ENCODE peak calls at places on chromosomes 3 and 15, in four cellular contexts. Q is body of pancreas, V is spleen, E is sigmoid colon. Y is an unnamed sample.

GRCh38 chr15:65903296-65904073 is 34.2 kb downstream of the RAB11A start:
- DNase-seq in Q (no peak), V (no peak), E (no peak), Y (no peak)

GRCh38 chr3:126345641-126346460 is 11.4 kb downstream of the KLF15 start:
- DNase-seq in Q (no peak), E (peak), V (peak), Y (no peak)

GRCh38 chr15:74716647-74717046 is 8.7 kb downstream of the CYP1A1 start:
- DNase-seq in V (no peak), Q (no peak), E (no peak), Y (peak)

GRCh38 chr15:21261965-21262850 is 178.1 kb downstream of the POTEB3 start:
- DNase-seq in V (peak), Q (no peak), E (peak), Y (no peak)

GRCh38 chr3:134328147-134328591 is 46.1 kb downstream of the AMOTL2 start:
- DNase-seq in E (peak), V (no peak), Q (no peak), Y (peak)

GRCh38 chr3:50340404-50341329 is at the start of gene RASSF1:
- DNase-seq in Q (no peak), E (peak), V (peak), Y (peak)

GRCh38 chr3:117735481-117736101 is 1026.0 kb downstream of the TUSC7 start:
- DNase-seq in Q (no peak), E (no peak), V (no peak), Y (no peak)

GRCh38 chr3:151263126-151263525 is 15.2 kb downstream of the P2RY14 start:
- DNase-seq in Q (no peak), E (no peak), V (no peak), Y (no peak)

GRCh38 chr3:56467108-56467507 is 1.2 kb downstream of the ERC2 start:
- DNase-seq in Q (peak), E (no peak), V (no peak), Y (no peak)

GRCh38 chr15:73909616-73910015 is 16.6 kb upstream of the LOXL1 start:
- DNase-seq in V (peak), E (no peak), Q (no peak), Y (no peak)

GRCh38 chr3:120498947-120499346 is 48.2 kb upstream of the FSTL1 start:
- DNase-seq in Q (no peak), E (peak), V (no peak), Y (no peak)

GRCh38 chr15:26771168-26771916 is 1.5 kb downstream of the GABRB3 start:
- DNase-seq in E (no peak), V (no peak), Q (peak), Y (no peak)

GRCh38 chr3:168047190-168047795 is 48.4 kb downstream of the GOLIM4 start:
- DNase-seq in E (no peak), V (no peak), Q (no peak), Y (peak)

GRCh38 chr3:183160616-183161015 is 1.9 kb downstream of the LAMP3 start:
- DNase-seq in Q (no peak), V (no peak), E (no peak), Y (no peak)

GRCh38 chr15:59993950-59994401 is 10.1 kb upstream of the FOXB1 start:
- DNase-seq in E (no peak), V (no peak), Q (no peak), Y (peak)

GRCh38 chr3:130644600-130645232 is 101.9 kb downstream of the PIK3R4 start:
- DNase-seq in E (no peak), V (no peak), Q (no peak), Y (no peak)

GRCh38 chr3:192629429-192629828 is 97.9 kb downstream of the FGF12 start:
- DNase-seq in E (no peak), Q (no peak), V (no peak), Y (no peak)

GRCh38 chr15:48433226-48433886 is 102.1 kb downstream of the DUT start:
- DNase-seq in E (no peak), Q (no peak), V (no peak), Y (no peak)

GRCh38 chr15:48976444-48977088 is 12.8 kb upstream of the SHC4 start:
- DNase-seq in V (no peak), E (no peak), Q (no peak), Y (no peak)

GRCh38 chr3:125462722-125463299 is 57.2 kb downstream of the SNX4 start:
- DNase-seq in Q (no peak), V (no peak), E (no peak), Y (no peak)

GRCh38 chr3:34239287-34239686 is 440.9 kb downstream of the PDCD6IP start:
- DNase-seq in V (no peak), Q (no peak), E (no peak), Y (no peak)

GRCh38 chr3:160613661-160614060 is 48.3 kb upstream of the KPNA4 start:
- DNase-seq in Q (no peak), V (no peak), E (no peak), Y (no peak)

GRCh38 chr15:90033448-90033847 is 32.3 kb downstream of the ZNF710 start:
- DNase-seq in V (peak), Q (no peak), E (peak), Y (no peak)

GRCh38 chr15:38671675-38672141 is 107.1 kb upstream of the RASGRP1 start:
- DNase-seq in Q (no peak), E (no peak), V (no peak), Y (no peak)

GRCh38 chr3:60708191-60708975 is 542.9 kb downstream of the FHIT start:
- DNase-seq in Q (no peak), V (no peak), E (no peak), Y (no peak)

GRCh38 chr15:47505712-47506542 is 211.4 kb upstream of the SEMA6D start:
- DNase-seq in Q (no peak), V (no peak), E (no peak), Y (no peak)

GRCh38 chr3:12433823-12434222 is 50.5 kb upstream of the TSEN2 start:
- DNase-seq in V (no peak), Q (no peak), E (no peak), Y (no peak)

GRCh38 chr3:195025881-195026200 is 245.1 kb downstream of the XXYLT1 start:
- DNase-seq in V (no peak), E (peak), Q (no peak), Y (no peak)

GRCh38 chr3:40920041-40920440 is 279.3 kb upstream of the CTNNB1 start:
- DNase-seq in V (no peak), Q (no peak), E (no peak), Y (peak)

GRCh38 chr3:42066516-42067181 is 24.5 kb upstream of the TRAK1 start:
- DNase-seq in V (peak), E (no peak), Q (no peak), Y (no peak)

GRCh38 chr15:87365221-87365620 is 891.3 kb downstream of the NTRK3 start:
- DNase-seq in Q (no peak), V (no peak), E (no peak), Y (no peak)

GRCh38 chr3:139940622-139941021 is 5.6 kb downstream of the CLSTN2 start:
- DNase-seq in V (no peak), E (no peak), Q (no peak), Y (no peak)

GRCh38 chr15:38344351-38344750 is 91.7 kb downstream of the SPRED1 start:
- DNase-seq in Q (no peak), E (no peak), V (no peak), Y (no peak)

GRCh38 chr3:168952551-168952950 is 711.0 kb downstream of the MECOM start:
- DNase-seq in V (no peak), E (no peak), Q (no peak), Y (peak)

DNA sequence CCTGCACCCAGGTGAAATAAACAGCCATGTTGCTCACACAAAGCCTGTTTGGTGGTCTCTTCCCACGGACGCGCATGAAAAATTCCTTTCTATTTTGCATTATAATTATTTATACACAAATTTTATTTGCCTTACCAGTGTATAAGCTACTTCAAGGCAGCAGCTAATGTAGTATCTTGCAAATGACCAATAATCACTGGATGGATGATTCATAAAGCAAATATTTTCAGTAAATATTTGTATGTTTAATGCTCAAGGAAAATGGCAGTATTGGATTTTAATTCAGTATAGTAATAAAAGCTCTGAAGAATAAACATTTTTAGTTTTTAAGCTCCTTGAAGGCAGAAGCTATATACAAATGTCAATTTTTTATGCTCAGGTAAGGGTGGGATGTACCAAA is 158.7 kb upstream of the NANOGP8 start:
- DNase-seq in E (no peak), V (no peak), Q (no peak), Y (no peak)
- TF ChIP-seq CTCF in E (no peak), V (no peak), Q (no peak), Y (no peak)

DNA sequence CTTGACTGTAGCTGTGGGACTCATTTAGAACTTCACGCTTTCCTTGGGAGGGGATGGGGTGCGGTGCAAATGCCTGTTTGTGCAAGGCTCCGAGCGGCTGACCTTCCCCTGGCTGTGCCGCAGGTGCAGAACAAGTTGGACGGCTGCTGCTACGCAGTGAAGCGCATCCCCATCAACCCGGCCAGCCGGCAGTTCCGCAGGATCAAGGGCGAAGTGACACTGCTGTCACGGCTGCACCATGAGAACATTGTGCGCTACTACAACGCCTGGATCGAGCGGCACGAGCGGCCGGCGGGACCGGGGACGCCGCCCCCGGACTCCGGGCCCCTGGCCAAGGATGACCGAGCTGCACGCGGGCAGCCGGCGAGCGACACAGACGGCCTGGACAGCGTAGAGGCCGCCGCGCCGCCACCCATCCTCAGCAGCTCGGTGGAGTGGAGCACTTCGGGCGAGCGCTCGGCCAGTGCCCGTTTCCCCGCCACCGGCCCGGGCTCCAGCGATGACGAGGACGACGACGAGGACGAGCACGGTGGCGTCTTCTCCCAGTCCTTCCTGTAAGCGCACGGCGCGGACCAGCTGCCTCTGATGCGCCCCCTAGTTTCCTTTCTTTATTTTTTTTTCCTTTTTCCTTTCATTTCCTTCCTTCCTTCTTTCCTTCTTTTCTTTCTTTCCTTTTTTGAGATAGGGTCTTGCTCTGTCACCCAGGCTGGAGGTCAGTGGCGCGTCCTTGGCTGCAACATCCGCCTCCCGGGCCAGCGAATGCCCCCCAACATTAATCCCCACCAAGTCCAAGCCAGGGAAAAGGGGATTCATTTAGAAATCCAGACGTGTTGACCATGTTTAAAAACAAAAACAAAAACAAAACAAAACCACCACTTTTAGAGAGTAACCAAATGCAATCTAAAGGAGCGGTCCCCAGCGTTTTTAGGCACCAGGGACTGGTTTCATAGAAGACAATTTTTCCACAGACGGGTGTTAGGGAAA is 42.7 kb downstream of the EIF2AK4 start:
- DNase-seq in Q (peak), V (peak), E (peak), Y (no peak)
- TF ChIP-seq POLR2A in Q (peak), V (no peak), E (no peak), Y (no peak)

GRCh38 chr15:78947506-78947905 is 2.7 kb upstream of the CTSH start:
- DNase-seq in E (no peak), V (no peak), Q (no peak), Y (no peak)

GRCh38 chr15:78951841-78952238 is 7.0 kb upstream of the CTSH start:
- DNase-seq in E (no peak), V (no peak), Q (peak), Y (no peak)

GRCh38 chr15:78949461-78949860 is 4.6 kb upstream of the CTSH start:
- DNase-seq in V (no peak), E (no peak), Q (no peak), Y (no peak)

GRCh38 chr15:78950343-78950742 is 5.5 kb upstream of the CTSH start:
- DNase-seq in E (no peak), Q (no peak), V (no peak), Y (no peak)

GRCh38 chr15:78950906-78951840 is 6.3 kb upstream of the CTSH start:
- DNase-seq in Q (no peak), V (no peak), E (no peak), Y (no peak)
- TF ChIP-seq CTCF in Q (no peak), V (no peak), E (no peak), Y (no peak)

GRCh38 chr3:197750396-197750831 is 731 bp downstream of the FYTTD1 start:
- DNase-seq in E (peak), Q (peak), V (peak), Y (peak)
- TF ChIP-seq POLR2A in E (no peak), Q (peak), V (peak), Y (no peak)

GRCh38 chr3:112990672-112991602 is at the start of gene GTPBP8:
- DNase-seq in V (peak), E (peak), Q (peak), Y (peak)
- TF ChIP-seq CTCF in V (peak), E (no peak), Q (no peak), Y (no peak)

GRCh38 chr15:84748274-84749110 is at the start of gene ZNF592:
- DNase-seq in V (peak), Q (peak), E (peak), Y (peak)

GRCh38 chr15:84750583-84751092 is 2.2 kb downstream of the ZNF592 start:
- DNase-seq in V (no peak), Q (no peak), E (no peak), Y (peak)

GRCh38 chr15:84752195-84752594 is 3.8 kb downstream of the ZNF592 start:
- DNase-seq in V (no peak), E (no peak), Q (no peak), Y (no peak)

GRCh38 chr15:84749111-84749991 is 959 bp downstream of the ZNF592 start:
- DNase-seq in E (peak), Q (peak), V (peak), Y (peak)

GRCh38 chr15:84747423-84748273 is 744 bp upstream of the ZNF592 start:
- DNase-seq in V (peak), Q (peak), E (peak), Y (peak)
- TF ChIP-seq POLR2A in V (peak), Q (peak), E (peak), Y (no peak)

GRCh38 chr3:146650691-146651090 is 45.5 kb upstream of the PLSCR5 start:
- DNase-seq in E (no peak), Q (no peak), V (no peak), Y (no peak)
- TF ChIP-seq CTCF in E (no peak), Q (no peak), V (no peak), Y (no peak)

DNA sequence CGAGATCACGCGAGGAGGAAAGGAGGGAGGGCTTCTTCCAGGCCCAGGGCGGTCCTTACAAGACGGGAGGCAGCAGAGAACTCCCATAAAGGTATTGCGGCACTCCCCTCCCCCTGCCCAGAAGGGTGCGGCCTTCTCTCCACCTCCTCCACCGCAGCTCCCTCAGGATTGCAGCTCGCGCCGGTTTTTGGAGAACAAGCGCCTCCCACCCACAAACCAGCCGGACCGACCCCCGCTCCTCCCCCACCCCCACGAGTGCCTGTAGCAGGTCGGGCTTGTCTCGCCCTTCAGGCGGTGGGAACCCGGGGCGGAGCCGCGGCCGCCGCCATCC is 1.1 kb upstream of the SETD5 start:
- DNase-seq in V (no peak), E (peak), Q (peak), Y (peak)
- TF ChIP-seq POLR2A in V (no peak), E (no peak), Q (peak), Y (no peak)

GRCh38 chr3:186871403-186871924 is 29.0 kb downstream of the ADIPOQ start:
- DNase-seq in E (no peak), Q (no peak), V (no peak), Y (peak)

GRCh38 chr3:186870421-186871201 is 28.1 kb downstream of the ADIPOQ start:
- DNase-seq in V (no peak), E (no peak), Q (no peak), Y (no peak)

GRCh38 chr3:186880392-186880791 is 37.9 kb downstream of the ADIPOQ start:
- DNase-seq in E (no peak), Q (no peak), V (no peak), Y (no peak)

GRCh38 chr3:186879776-186880175 is 37.3 kb downstream of the ADIPOQ start:
- DNase-seq in V (no peak), Q (no peak), E (no peak), Y (no peak)

DNA sequence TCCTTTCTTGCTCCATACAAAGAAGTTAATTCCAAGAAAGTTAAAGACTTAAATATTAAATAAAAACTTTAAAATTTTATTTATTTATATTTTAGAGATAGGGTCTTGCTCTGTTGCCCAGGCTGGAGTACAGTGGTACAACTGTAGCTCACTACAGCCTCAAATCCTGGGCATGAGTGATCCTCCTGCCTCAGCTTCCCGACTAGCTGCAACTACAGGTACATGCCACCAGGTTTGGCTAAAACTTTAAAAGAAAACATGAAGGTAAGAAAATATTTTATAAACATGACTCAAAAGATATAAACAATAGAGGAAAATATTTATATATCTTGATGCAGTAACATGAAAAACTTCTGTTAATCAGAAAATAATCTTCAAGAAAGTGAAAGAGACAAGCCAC is 33.2 kb downstream of the ADIPOQ start:
- DNase-seq in V (no peak), Q (no peak), E (no peak), Y (no peak)
- TF ChIP-seq CTCF in V (no peak), Q (no peak), E (no peak), Y (no peak)

GRCh38 chr15:58271410-58271809 is 133.2 kb downstream of the AQP9 start:
- DNase-seq in V (no peak), E (no peak), Q (no peak), Y (no peak)

GRCh38 chr15:58273104-58273503 is 134.9 kb downstream of the AQP9 start:
- DNase-seq in Q (no peak), E (no peak), V (no peak), Y (no peak)

GRCh38 chr15:58275785-58276184 is 137.6 kb downstream of the AQP9 start:
- DNase-seq in V (no peak), Q (no peak), E (no peak), Y (no peak)

GRCh38 chr15:58276924-58277323 is 138.7 kb downstream of the AQP9 start:
- DNase-seq in V (no peak), Q (no peak), E (no peak), Y (no peak)

DNA sequence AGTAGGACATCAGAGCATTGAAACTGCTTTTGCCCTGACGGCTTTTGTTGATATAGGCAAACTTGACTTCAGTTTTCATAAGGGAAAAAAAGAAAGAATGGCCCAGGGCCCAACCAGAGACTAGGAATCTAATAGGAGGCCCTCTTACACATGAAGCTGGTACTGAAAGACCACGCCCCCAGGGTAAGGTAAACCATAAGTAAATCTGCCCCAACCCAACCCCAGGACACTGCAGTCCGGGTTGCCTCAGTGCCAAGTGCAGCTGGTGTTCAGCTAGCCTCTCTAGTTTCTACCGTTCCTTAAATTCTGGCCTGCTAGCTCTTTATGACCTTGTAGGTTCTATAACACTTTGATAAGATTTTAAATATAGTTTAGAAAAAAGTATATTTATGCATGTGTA is 136.7 kb downstream of the AQP9 start:
- DNase-seq in Q (no peak), E (no peak), V (no peak), Y (no peak)
- TF ChIP-seq POLR2A in Q (no peak), E (no peak), V (no peak), Y (no peak)